ENCODE peak calls at places on chromosomes 16 and 17, in four cellular contexts. One of them, this sample, is unnamed.

GRCh38 chr16:20814761-20815160 is 8.4 kb downstream of the REXO5 start:
- DNase-seq in mesendoderm: no peak
- DNase-seq in PC-9: no peak
- DNase-seq in CD4-positive, alpha-beta memory T cell: no peak
- DNase-seq in this sample: no peak

GRCh38 chr17:45220079-45220478 is 1.6 kb upstream of the FMNL1 start:
- DNase-seq in mesendoderm: no peak
- DNase-seq in PC-9: no peak
- DNase-seq in CD4-positive, alpha-beta memory T cell: no peak
- DNase-seq in this sample: no peak

GRCh38 chr17:58516644-58517377 is 2.4 kb upstream of the MTMR4 start:
- DNase-seq in mesendoderm: no peak
- DNase-seq in PC-9: no peak
- DNase-seq in CD4-positive, alpha-beta memory T cell: no peak
- DNase-seq in this sample: no peak

GRCh38 chr17:40313660-40314556 is 4.9 kb downstream of the RARA start:
- DNase-seq in mesendoderm: no peak
- DNase-seq in PC-9: no peak
- DNase-seq in CD4-positive, alpha-beta memory T cell: no peak
- DNase-seq in this sample: peak; percentile 8

GRCh38 chr16:84503751-84504395 is 586 bp downstream of the MEAK7 start:
- DNase-seq in mesendoderm: no peak
- DNase-seq in PC-9: peak; percentile 64
- DNase-seq in CD4-positive, alpha-beta memory T cell: peak; percentile 64
- DNase-seq in this sample: no peak

GRCh38 chr16:726438-727290 is at the start of the genes CCDC78 and HAGHL:
- DNase-seq in mesendoderm: peak; percentile 36
- DNase-seq in PC-9: peak; percentile 36
- DNase-seq in CD4-positive, alpha-beta memory T cell: peak; percentile 65
- DNase-seq in this sample: no peak

GRCh38 chr17:62781356-62781755 is 26.8 kb downstream of the MARCHF10 start:
- DNase-seq in mesendoderm: no peak
- DNase-seq in PC-9: no peak
- DNase-seq in CD4-positive, alpha-beta memory T cell: no peak
- DNase-seq in this sample: no peak

GRCh38 chr16:12609937-12610699 is 193.6 kb downstream of the CPPED1 start:
- DNase-seq in mesendoderm: no peak
- DNase-seq in PC-9: peak; percentile 89
- DNase-seq in CD4-positive, alpha-beta memory T cell: no peak
- DNase-seq in this sample: no peak

GRCh38 chr17:44557653-44558285 is 485 bp downstream of the FZD2 start:
- DNase-seq in mesendoderm: peak; percentile 71
- DNase-seq in PC-9: no peak
- DNase-seq in CD4-positive, alpha-beta memory T cell: no peak
- DNase-seq in this sample: peak; percentile 36

GRCh38 chr17:54172654-54173316 is 350.1 kb downstream of the KIF2B start:
- DNase-seq in mesendoderm: peak; percentile 50
- DNase-seq in PC-9: no peak
- DNase-seq in CD4-positive, alpha-beta memory T cell: no peak
- DNase-seq in this sample: no peak

GRCh38 chr17:79301469-79301868 is 226.8 kb downstream of the ENGASE start:
- DNase-seq in mesendoderm: peak; percentile 21
- DNase-seq in PC-9: no peak
- DNase-seq in CD4-positive, alpha-beta memory T cell: no peak
- DNase-seq in this sample: no peak

GRCh38 chr17:9729034-9729650 is 62.2 kb downstream of the DHRS7C start:
- DNase-seq in mesendoderm: peak; percentile 65
- DNase-seq in PC-9: peak; percentile 47
- DNase-seq in CD4-positive, alpha-beta memory T cell: no peak
- DNase-seq in this sample: no peak

GRCh38 chr17:36133629-36134259 is 30.1 kb downstream of the CCL4 start:
- DNase-seq in mesendoderm: no peak
- DNase-seq in PC-9: no peak
- DNase-seq in CD4-positive, alpha-beta memory T cell: no peak
- DNase-seq in this sample: no peak

GRCh38 chr16:86467490-86467889 is 42.8 kb upstream of the FOXF1 start:
- DNase-seq in mesendoderm: no peak
- DNase-seq in PC-9: no peak
- DNase-seq in CD4-positive, alpha-beta memory T cell: no peak
- DNase-seq in this sample: no peak

GRCh38 chr17:31499771-31500554 is 108.5 kb downstream of the RAB11FIP4 start:
- DNase-seq in mesendoderm: peak; percentile 55
- DNase-seq in PC-9: peak; percentile 88
- DNase-seq in CD4-positive, alpha-beta memory T cell: no peak
- DNase-seq in this sample: no peak

GRCh38 chr17:78774956-78775571 is 7.0 kb downstream of the CYTH1 start:
- DNase-seq in mesendoderm: no peak
- DNase-seq in PC-9: no peak
- DNase-seq in CD4-positive, alpha-beta memory T cell: peak; percentile 85
- DNase-seq in this sample: no peak

GRCh38 chr16:57141822-57142631 is 43.8 kb downstream of the PSME3IP1 start:
- DNase-seq in mesendoderm: no peak
- DNase-seq in PC-9: no peak
- DNase-seq in CD4-positive, alpha-beta memory T cell: no peak
- DNase-seq in this sample: no peak

GRCh38 chr17:21252289-21252874 is 828 bp downstream of the NATD1 start:
- DNase-seq in mesendoderm: no peak
- DNase-seq in PC-9: no peak
- DNase-seq in CD4-positive, alpha-beta memory T cell: no peak
- DNase-seq in this sample: no peak

GRCh38 chr16:50025544-50025931 is 513 bp downstream of the CNEP1R1 start:
- DNase-seq in mesendoderm: peak; percentile 40
- DNase-seq in PC-9: no peak
- DNase-seq in CD4-positive, alpha-beta memory T cell: peak; percentile 56
- DNase-seq in this sample: no peak

GRCh38 chr17:66578781-66579489 is 256.0 kb upstream of the CACNG5 start:
- DNase-seq in mesendoderm: peak; percentile 27
- DNase-seq in PC-9: no peak
- DNase-seq in CD4-positive, alpha-beta memory T cell: no peak
- DNase-seq in this sample: no peak

DNA sequence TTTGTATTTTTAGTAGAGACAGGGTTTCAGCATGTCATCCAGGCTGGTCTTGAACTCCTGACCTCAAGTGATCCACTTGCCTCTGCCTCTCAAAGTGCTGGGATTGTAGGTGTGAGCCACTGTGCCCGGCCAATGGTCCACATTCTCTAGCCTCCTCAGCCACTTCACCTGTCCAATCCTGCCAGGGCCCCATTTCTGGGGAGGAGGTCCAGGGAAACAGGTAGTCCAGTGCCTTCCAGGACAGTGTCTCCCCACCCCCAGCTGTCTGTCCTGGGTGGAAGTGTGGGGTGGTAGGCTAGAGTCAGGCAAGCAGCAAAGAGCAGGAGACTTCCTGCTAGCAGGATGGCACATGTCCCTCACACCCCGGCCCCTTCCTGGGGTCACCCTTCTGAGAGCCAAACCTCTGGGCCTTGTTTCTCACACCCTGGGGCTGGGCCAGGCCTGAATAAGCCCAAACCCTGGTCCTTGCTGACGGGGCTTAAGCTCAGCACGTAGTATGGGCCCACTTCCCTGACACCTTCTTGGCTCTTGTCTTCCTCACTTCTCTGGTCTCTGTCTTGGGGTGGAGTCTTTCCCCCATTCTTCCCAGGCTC is 5.0 kb downstream of the FHOD1 start:
- DNase-seq in mesendoderm: no peak
- DNase-seq in PC-9: no peak
- DNase-seq in CD4-positive, alpha-beta memory T cell: no peak
- DNase-seq in this sample: no peak
- H3K27ac ChIP-seq in mesendoderm: no peak overlapping the region
- H3K27ac ChIP-seq in PC-9: peak overlapping the region; percentile 84
- H3K27ac ChIP-seq in CD4-positive, alpha-beta memory T cell: peak overlapping the region; percentile 6
- H3K27ac ChIP-seq in this sample: peak overlapping the region; percentile 45

GRCh38 chr16:51150159-51150893 is 744 bp downstream of the SALL1 start:
- DNase-seq in mesendoderm: no peak
- DNase-seq in PC-9: no peak
- DNase-seq in CD4-positive, alpha-beta memory T cell: no peak
- DNase-seq in this sample: peak; percentile 36
- H3K27ac ChIP-seq in mesendoderm: peak overlapping the region; percentile 87
- H3K27ac ChIP-seq in PC-9: no peak overlapping the region
- H3K27ac ChIP-seq in CD4-positive, alpha-beta memory T cell: no peak overlapping the region
- H3K27ac ChIP-seq in this sample: peak overlapping the region; percentile 97

DNA sequence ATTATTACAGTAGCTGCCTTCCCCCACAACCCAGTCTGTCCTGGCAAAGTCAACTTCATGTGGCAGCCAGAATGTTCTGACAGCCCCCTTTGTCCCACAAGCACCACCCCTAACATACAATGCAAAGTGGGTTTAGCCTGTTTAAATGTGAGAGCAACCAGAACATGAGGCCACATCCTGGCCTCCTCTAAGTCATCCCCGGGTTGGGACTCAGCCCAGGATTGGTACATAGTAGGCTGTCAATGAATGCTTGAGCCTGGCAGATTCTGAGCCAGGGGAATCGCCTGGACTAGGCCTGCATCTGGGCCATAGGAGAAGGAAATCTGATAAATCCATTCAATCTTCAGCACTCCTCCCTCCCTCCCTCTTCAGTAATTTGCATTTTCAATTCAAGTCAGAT is 4.3 kb upstream of the ITGA3 start:
- DNase-seq in mesendoderm: no peak
- DNase-seq in PC-9: no peak
- DNase-seq in CD4-positive, alpha-beta memory T cell: no peak
- DNase-seq in this sample: no peak
- H3K27ac ChIP-seq in mesendoderm: peak overlapping the region; percentile 25
- H3K27ac ChIP-seq in PC-9: peak overlapping the region; percentile 97
- H3K27ac ChIP-seq in CD4-positive, alpha-beta memory T cell: no peak overlapping the region
- H3K27ac ChIP-seq in this sample: peak overlapping the region; percentile 49

DNA sequence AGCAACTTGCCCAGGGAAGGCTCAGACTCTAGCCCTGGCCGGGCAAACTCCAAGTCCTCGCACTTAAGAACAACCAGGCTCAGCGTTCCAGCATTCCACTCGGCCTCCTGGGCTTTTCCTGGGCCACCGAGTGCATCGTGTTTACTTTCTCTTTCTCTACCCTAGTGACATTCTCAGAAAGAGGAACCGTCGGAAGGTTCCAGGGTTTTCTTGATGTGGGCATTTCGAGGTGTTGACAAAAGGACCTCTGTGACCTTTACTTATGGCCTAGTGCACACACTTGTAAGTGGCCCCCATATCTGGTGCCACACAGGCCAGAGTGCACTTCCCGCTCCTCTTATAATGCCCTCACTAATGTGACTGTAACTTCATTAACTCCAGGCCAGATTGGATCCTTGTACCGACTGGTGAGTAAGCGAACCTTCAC is 3.1 kb upstream of the BANP start:
- DNase-seq in mesendoderm: no peak
- DNase-seq in PC-9: no peak
- DNase-seq in CD4-positive, alpha-beta memory T cell: no peak
- DNase-seq in this sample: no peak
- H3K27ac ChIP-seq in mesendoderm: no peak overlapping the region
- H3K27ac ChIP-seq in PC-9: no peak overlapping the region
- H3K27ac ChIP-seq in CD4-positive, alpha-beta memory T cell: no peak overlapping the region
- H3K27ac ChIP-seq in this sample: no peak overlapping the region

DNA sequence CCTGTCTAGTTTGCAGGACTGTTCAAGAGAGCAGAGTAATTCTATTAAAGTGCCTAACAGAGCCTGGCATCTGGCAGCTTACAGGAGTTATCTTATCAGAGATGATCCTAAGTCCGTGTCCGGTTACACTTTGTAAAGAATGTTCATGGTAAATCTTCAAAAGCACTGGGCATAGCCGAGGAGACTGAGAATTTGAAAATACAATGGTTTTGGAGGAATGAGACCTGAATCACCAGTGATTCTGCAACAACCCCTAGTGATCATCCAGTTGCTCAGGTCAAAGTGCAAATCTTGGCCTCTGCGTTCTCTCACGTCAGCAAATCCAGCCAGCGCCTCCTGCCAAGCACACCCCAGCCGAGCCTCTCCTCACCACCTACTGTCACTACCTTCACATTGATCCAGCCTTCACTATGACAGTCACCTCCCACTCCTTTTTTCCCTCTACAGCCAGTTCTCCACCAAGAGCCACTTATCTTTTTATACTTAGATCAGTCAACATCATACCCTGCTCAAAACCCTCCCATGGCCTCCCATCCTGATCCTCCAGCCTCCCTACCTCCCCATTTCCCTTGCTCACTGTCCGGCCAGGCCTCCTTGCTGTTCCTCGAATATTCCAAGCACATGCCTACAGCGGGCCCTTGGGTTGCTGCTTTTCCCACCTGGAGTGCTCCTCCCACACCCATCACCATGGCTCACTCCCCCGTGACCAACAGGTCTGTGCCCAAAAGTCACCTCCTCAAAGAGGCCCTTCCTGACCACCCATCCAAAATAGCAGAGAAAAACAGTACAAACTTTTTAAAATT is 57.4 kb upstream of the ERN1 start:
- DNase-seq in mesendoderm: no peak
- DNase-seq in PC-9: no peak
- DNase-seq in CD4-positive, alpha-beta memory T cell: no peak
- DNase-seq in this sample: no peak
- H3K27ac ChIP-seq in mesendoderm: no peak overlapping the region
- H3K27ac ChIP-seq in PC-9: no peak overlapping the region
- H3K27ac ChIP-seq in CD4-positive, alpha-beta memory T cell: no peak overlapping the region
- H3K27ac ChIP-seq in this sample: no peak overlapping the region

GRCh38 chr17:688100-688989 is 26.3 kb downstream of the VPS53 start:
- DNase-seq in mesendoderm: peak; percentile 66
- DNase-seq in PC-9: no peak
- DNase-seq in CD4-positive, alpha-beta memory T cell: no peak
- DNase-seq in this sample: no peak
- H3K27ac ChIP-seq in mesendoderm: no peak overlapping the region
- H3K27ac ChIP-seq in PC-9: no peak overlapping the region
- H3K27ac ChIP-seq in CD4-positive, alpha-beta memory T cell: no peak overlapping the region
- H3K27ac ChIP-seq in this sample: no peak overlapping the region

DNA sequence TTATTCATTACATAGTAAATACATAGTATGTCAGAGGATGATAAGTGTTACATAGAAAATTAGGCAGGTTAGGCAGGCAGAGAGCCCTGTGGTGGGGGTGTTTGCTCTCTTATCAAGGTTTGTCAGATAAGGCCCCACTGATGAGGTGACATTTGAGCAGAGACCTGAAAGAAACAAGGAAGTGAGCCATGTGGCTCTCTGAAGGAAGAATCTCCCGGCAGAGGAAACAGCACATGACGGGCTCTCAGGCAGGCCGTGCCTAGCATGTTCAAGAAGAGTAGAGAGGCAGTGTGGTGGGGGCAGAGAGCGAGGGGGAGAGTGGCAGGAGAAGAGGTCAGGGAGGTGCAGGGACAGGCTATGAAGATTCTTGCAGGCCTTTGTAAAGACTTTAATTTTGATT is 82.0 kb upstream of the ASIC2 start:
- DNase-seq in mesendoderm: peak; percentile 85
- DNase-seq in PC-9: no peak
- DNase-seq in CD4-positive, alpha-beta memory T cell: no peak
- DNase-seq in this sample: no peak
- H3K27ac ChIP-seq in mesendoderm: no peak overlapping the region
- H3K27ac ChIP-seq in PC-9: no peak overlapping the region
- H3K27ac ChIP-seq in CD4-positive, alpha-beta memory T cell: no peak overlapping the region
- H3K27ac ChIP-seq in this sample: no peak overlapping the region

GRCh38 chr17:4719146-4719545 is 8.7 kb downstream of the ARRB2 start:
- DNase-seq in mesendoderm: no peak
- DNase-seq in PC-9: no peak
- DNase-seq in CD4-positive, alpha-beta memory T cell: no peak
- DNase-seq in this sample: no peak

GRCh38 chr17:4718276-4718675 is 7.8 kb downstream of the ARRB2 start:
- DNase-seq in mesendoderm: no peak
- DNase-seq in PC-9: no peak
- DNase-seq in CD4-positive, alpha-beta memory T cell: no peak
- DNase-seq in this sample: no peak

GRCh38 chr17:4721203-4722135 is 9.8 kb upstream of the MED11 start:
- DNase-seq in mesendoderm: no peak
- DNase-seq in PC-9: peak; percentile 98
- DNase-seq in CD4-positive, alpha-beta memory T cell: no peak
- DNase-seq in this sample: no peak

GRCh38 chr17:4720787-4721186 is 10.4 kb downstream of the ARRB2 start:
- DNase-seq in mesendoderm: no peak
- DNase-seq in PC-9: no peak
- DNase-seq in CD4-positive, alpha-beta memory T cell: no peak
- DNase-seq in this sample: no peak

GRCh38 chr17:4719684-4720221 is 9.3 kb downstream of the ARRB2 start:
- DNase-seq in mesendoderm: no peak
- DNase-seq in PC-9: no peak
- DNase-seq in CD4-positive, alpha-beta memory T cell: no peak
- DNase-seq in this sample: no peak
- H3K27ac ChIP-seq in mesendoderm: no peak overlapping the region
- H3K27ac ChIP-seq in PC-9: no peak overlapping the region
- H3K27ac ChIP-seq in CD4-positive, alpha-beta memory T cell: no peak overlapping the region
- H3K27ac ChIP-seq in this sample: no peak overlapping the region

This sample was measured in uterus.